ENCODE peak calls at places on chromosomes 6 and 20, in six cellular contexts. E is CD8-positive, alpha-beta T cell; G is upper lobe of left lung; Z is BJ; U is nephron progenitor cell; F is lung. J is an unnamed sample.

GRCh38 chr20:43749734-43750294 is 23.0 kb upstream of the GTSF1L start:
- DNase-seq in E (peak), F (peak), G (peak), U (peak), Z (no peak), J (no peak)

GRCh38 chr20:57326667-57327455 is 2.7 kb upstream of the SPO11 start:
- DNase-seq in G (peak), F (no peak), U (no peak), E (no peak), Z (no peak), J (no peak)

GRCh38 chr6:140485740-140486467 is 1111.5 kb upstream of the CITED2 start:
- DNase-seq in F (no peak), G (peak), Z (peak), U (no peak), E (no peak), J (peak)

GRCh38 chr20:4766631-4767030 is 44.9 kb downstream of the PRND start:
- DNase-seq in G (peak), Z (no peak), F (no peak), U (no peak), E (no peak), J (no peak)

GRCh38 chr6:41344865-41345264 is 9.5 kb downstream of the NCR2 start:
- DNase-seq in E (peak), G (no peak), Z (no peak), U (no peak), F (peak), J (no peak)

GRCh38 chr20:33093074-33093473 is 13.6 kb downstream of the BPIFB4 start:
- DNase-seq in Z (no peak), U (no peak), E (no peak), G (no peak), F (no peak), J (no peak)

GRCh38 chr20:62161347-62161746 is 17.8 kb downstream of the SS18L1 start:
- DNase-seq in F (no peak), E (no peak), G (no peak), U (no peak), Z (no peak), J (no peak)

GRCh38 chr6:161413361-161413771 is 139.5 kb upstream of the AGPAT4 start:
- DNase-seq in E (no peak), Z (no peak), F (no peak), G (no peak), U (no peak), J (no peak)

GRCh38 chr20:24842591-24843442 is 106.3 kb upstream of the CST7 start:
- DNase-seq in U (no peak), E (no peak), F (no peak), G (no peak), Z (no peak), J (no peak)

GRCh38 chr6:40328376-40328987 is 258.7 kb downstream of the LRFN2 start:
- DNase-seq in G (peak), Z (no peak), E (peak), U (peak), F (peak), J (no peak)

GRCh38 chr6:23179994-23180393 is 610.6 kb downstream of the HDGFL1 start:
- DNase-seq in F (no peak), U (no peak), E (no peak), Z (no peak), G (no peak), J (no peak)

GRCh38 chr6:109381007-109381746 is 1.1 kb downstream of the CD164 start:
- DNase-seq in Z (no peak), F (no peak), U (no peak), G (no peak), E (peak), J (no peak)

GRCh38 chr20:17228624-17229061 is 1.8 kb downstream of the PCSK2 start:
- DNase-seq in E (no peak), Z (no peak), F (no peak), G (no peak), U (peak), J (no peak)

GRCh38 chr6:116847234-116847633 is 18.4 kb upstream of the GPRC6A start:
- DNase-seq in U (no peak), F (no peak), Z (no peak), E (no peak), G (no peak), J (no peak)

GRCh38 chr20:1820137-1821074 is 74.8 kb upstream of the SIRPA start:
- DNase-seq in Z (no peak), F (peak), U (no peak), G (peak), E (no peak), J (no peak)

GRCh38 chr20:2793471-2793870 is 7.0 kb downstream of the CPXM1 start:
- DNase-seq in F (no peak), E (no peak), Z (no peak), U (no peak), G (no peak), J (no peak)

GRCh38 chr6:6781172-6781876 is 192.8 kb downstream of the LY86 start:
- DNase-seq in F (no peak), U (no peak), Z (peak), E (no peak), G (peak), J (no peak)

GRCh38 chr20:50516180-50516934 is 6.2 kb downstream of the PTPN1 start:
- DNase-seq in Z (no peak), U (no peak), E (no peak), F (no peak), G (no peak), J (no peak)

GRCh38 chr6:39357998-39358686 is 35.6 kb upstream of the KCNK16 start:
- DNase-seq in G (peak), E (no peak), U (no peak), Z (no peak), F (no peak), J (peak)

GRCh38 chr6:11460001-11460668 is 77.4 kb upstream of the TMEM170B start:
- DNase-seq in U (no peak), G (peak), E (no peak), F (no peak), Z (no peak), J (no peak)

GRCh38 chr6:90216081-90216977 is 80.3 kb downstream of the BACH2 start:
- DNase-seq in G (peak), E (peak), U (peak), Z (no peak), F (no peak), J (no peak)

GRCh38 chr20:38406476-38406875 is 28.7 kb downstream of the SNHG17 start:
- DNase-seq in E (no peak), F (no peak), Z (no peak), G (no peak), U (no peak), J (no peak)

GRCh38 chr6:95866732-95867131 is 149.0 kb upstream of the FUT9 start:
- DNase-seq in E (no peak), Z (no peak), G (no peak), U (no peak), F (no peak), J (no peak)

GRCh38 chr6:38306915-38307314 is 332.8 kb downstream of the BTBD9 start:
- DNase-seq in F (no peak), Z (no peak), G (no peak), U (no peak), E (no peak), J (no peak)

GRCh38 chr6:152952866-152953509 is 29.9 kb downstream of the FBXO5 start:
- DNase-seq in G (no peak), E (no peak), Z (no peak), U (no peak), F (no peak), J (no peak)
- TF ChIP-seq CTCF in G (no peak), E (peak), Z (peak), U (peak), F (no peak), J (peak)

GRCh38 chr6:94323853-94324252 is 904.5 kb upstream of the EPHA7 start:
- DNase-seq in U (no peak), F (no peak), Z (no peak), G (no peak), E (no peak), J (no peak)
- TF ChIP-seq CTCF in U (no peak), F (no peak), Z (no peak), G (no peak), E (no peak), J (no peak)

GRCh38 chr6:99588618-99589289 is 17.9 kb upstream of the PRDM13 start:
- DNase-seq in G (peak), Z (no peak), F (peak), E (peak), U (peak), J (peak)
- TF ChIP-seq CTCF in G (peak), Z (peak), F (peak), E (peak), U (peak), J (peak)

GRCh38 chr20:48708116-48708515 is 119.7 kb downstream of the PREX1 start:
- DNase-seq in U (no peak), G (no peak), F (no peak), E (no peak), Z (no peak), J (no peak)

GRCh38 chr20:48708630-48709029 is 119.2 kb downstream of the PREX1 start:
- DNase-seq in F (no peak), U (no peak), E (no peak), Z (no peak), G (no peak), J (no peak)

GRCh38 chr20:48705208-48706115 is 122.3 kb downstream of the PREX1 start:
- DNase-seq in G (no peak), E (no peak), F (no peak), U (no peak), Z (no peak), J (peak)

GRCh38 chr20:48706116-48706656 is 121.6 kb downstream of the PREX1 start:
- DNase-seq in E (no peak), G (no peak), U (no peak), F (no peak), Z (no peak), J (no peak)

GRCh38 chr20:48706710-48707339 is 121.0 kb downstream of the PREX1 start:
- DNase-seq in G (no peak), U (no peak), E (peak), F (no peak), Z (no peak), J (no peak)
- TF ChIP-seq CTCF in G (no peak), U (no peak), E (no peak), F (no peak), Z (no peak), J (no peak)

DNA sequence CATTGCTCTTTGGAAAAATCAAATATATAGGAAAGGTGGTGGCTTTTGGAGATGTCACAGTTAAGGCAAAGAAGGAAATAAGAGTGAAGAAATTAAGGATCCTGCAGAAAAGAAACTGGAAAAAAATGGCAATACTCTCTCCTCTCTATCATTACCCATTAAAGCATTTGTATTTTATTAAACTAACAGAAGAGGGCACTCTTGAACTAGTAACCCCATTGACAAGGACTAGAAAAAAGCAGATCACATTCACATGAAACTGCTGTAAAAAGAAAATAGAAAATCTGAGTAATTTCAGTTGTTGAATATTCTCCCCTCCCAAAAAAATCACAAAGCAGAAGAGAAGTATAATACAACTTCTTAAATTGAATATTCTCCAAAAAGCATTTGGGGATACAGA is 104.1 kb upstream of the SLC35B3 start:
- DNase-seq in U (no peak), Z (no peak), F (no peak), G (no peak), E (no peak), J (no peak)
- TF ChIP-seq CTCF in U (peak), Z (no peak), F (no peak), G (no peak), E (no peak), J (peak)

DNA sequence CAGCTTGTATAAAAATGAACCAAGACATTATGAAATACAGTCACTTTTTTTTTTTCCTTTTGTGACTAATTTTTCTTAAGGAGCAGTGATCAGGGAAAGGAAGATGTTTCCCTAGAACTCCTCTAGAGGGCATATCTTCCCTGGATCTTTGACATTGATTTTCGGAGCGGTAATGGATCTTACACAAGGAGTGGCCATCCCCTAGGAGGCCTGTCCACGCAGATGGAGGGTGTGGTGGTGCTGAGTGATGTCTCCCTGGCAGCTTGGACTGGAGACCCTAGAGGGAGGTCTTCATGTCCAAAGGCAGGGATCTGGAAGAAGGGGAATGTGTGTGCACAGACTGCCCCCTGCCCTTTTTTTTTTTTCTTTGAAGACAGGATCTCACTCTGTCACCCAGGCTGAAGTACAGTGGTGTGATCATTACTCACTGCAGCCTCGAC is 7.0 kb upstream of the KIFC1 start:
- DNase-seq in F (no peak), Z (peak), G (no peak), U (no peak), E (no peak), J (no peak)
- TF ChIP-seq CTCF in F (no peak), Z (peak), G (no peak), U (peak), E (no peak), J (no peak)